ENCODE peak calls at places on chromosome 9, in ten cellular contexts. One of them, this sample, is unnamed.

GRCh38 chr9:88818495-88819201 is 172.6 kb upstream of the S1PR3 start:
- DNase-seq in type B pancreatic cell: no peak
- DNase-seq in GM13976: no peak
- DNase-seq in C1 segment of cervical spinal cord: no peak
- DNase-seq in WTC11: no peak
- DNase-seq in NCI-H748 treated with DMSO at 0.1 percent for 48 hours: no peak
- DNase-seq in psoas muscle: no peak
- DNase-seq in MG63: peak; percentile 67
- DNase-seq in NAMALWA: no peak
- DNase-seq in T follicular helper cell: no peak
- DNase-seq in this sample: no peak

GRCh38 chr9:35904966-35905781 is 828 bp upstream of the HRCT1 start:
- DNase-seq in NCI-H748 treated with DMSO at 0.1 percent for 48 hours: no peak
- DNase-seq in WTC11: no peak
- DNase-seq in MG63: peak; percentile 87
- DNase-seq in type B pancreatic cell: no peak
- DNase-seq in T follicular helper cell: no peak
- DNase-seq in GM13976: no peak
- DNase-seq in psoas muscle: no peak
- DNase-seq in C1 segment of cervical spinal cord: no peak
- DNase-seq in NAMALWA: no peak
- DNase-seq in this sample: peak; percentile 75

GRCh38 chr9:5767968-5768932 is 64.7 kb downstream of the ERMP1 start:
- DNase-seq in C1 segment of cervical spinal cord: no peak
- DNase-seq in NCI-H748 treated with DMSO at 0.1 percent for 48 hours: no peak
- DNase-seq in type B pancreatic cell: no peak
- DNase-seq in WTC11: no peak
- DNase-seq in T follicular helper cell: no peak
- DNase-seq in GM13976: no peak
- DNase-seq in MG63: no peak
- DNase-seq in NAMALWA: no peak
- DNase-seq in psoas muscle: no peak
- DNase-seq in this sample: no peak

GRCh38 chr9:127587966-127588365 is 24.1 kb upstream of the STXBP1 start:
- DNase-seq in C1 segment of cervical spinal cord: no peak
- DNase-seq in psoas muscle: no peak
- DNase-seq in T follicular helper cell: no peak
- DNase-seq in GM13976: no peak
- DNase-seq in WTC11: no peak
- DNase-seq in MG63: no peak
- DNase-seq in NCI-H748 treated with DMSO at 0.1 percent for 48 hours: no peak
- DNase-seq in type B pancreatic cell: no peak
- DNase-seq in NAMALWA: no peak
- DNase-seq in this sample: no peak

GRCh38 chr9:8889100-8889499 is 1089.5 kb upstream of the DMAC1 start:
- DNase-seq in T follicular helper cell: no peak
- DNase-seq in GM13976: no peak
- DNase-seq in type B pancreatic cell: no peak
- DNase-seq in WTC11: no peak
- DNase-seq in psoas muscle: no peak
- DNase-seq in C1 segment of cervical spinal cord: no peak
- DNase-seq in NAMALWA: no peak
- DNase-seq in NCI-H748 treated with DMSO at 0.1 percent for 48 hours: no peak
- DNase-seq in MG63: no peak
- DNase-seq in this sample: no peak

GRCh38 chr9:100111235-100111634 is 12.2 kb downstream of the INVS start:
- DNase-seq in T follicular helper cell: no peak
- DNase-seq in psoas muscle: peak; percentile 93
- DNase-seq in MG63: peak; percentile 92
- DNase-seq in C1 segment of cervical spinal cord: peak; percentile 60
- DNase-seq in GM13976: no peak
- DNase-seq in WTC11: no peak
- DNase-seq in type B pancreatic cell: no peak
- DNase-seq in NAMALWA: no peak
- DNase-seq in NCI-H748 treated with DMSO at 0.1 percent for 48 hours: no peak
- DNase-seq in this sample: peak; percentile 84

GRCh38 chr9:132833451-132834130 is 44.5 kb downstream of the AK8 start:
- DNase-seq in NAMALWA: no peak
- DNase-seq in C1 segment of cervical spinal cord: no peak
- DNase-seq in NCI-H748 treated with DMSO at 0.1 percent for 48 hours: no peak
- DNase-seq in T follicular helper cell: no peak
- DNase-seq in GM13976: no peak
- DNase-seq in WTC11: no peak
- DNase-seq in psoas muscle: no peak
- DNase-seq in MG63: no peak
- DNase-seq in type B pancreatic cell: no peak
- DNase-seq in this sample: no peak

GRCh38 chr9:92468206-92468605 is 14.1 kb downstream of the ASPN start:
- DNase-seq in psoas muscle: no peak
- DNase-seq in NCI-H748 treated with DMSO at 0.1 percent for 48 hours: no peak
- DNase-seq in MG63: no peak
- DNase-seq in C1 segment of cervical spinal cord: no peak
- DNase-seq in NAMALWA: no peak
- DNase-seq in type B pancreatic cell: no peak
- DNase-seq in WTC11: no peak
- DNase-seq in T follicular helper cell: no peak
- DNase-seq in GM13976: no peak
- DNase-seq in this sample: no peak

GRCh38 chr9:117400131-117400530 is 14.7 kb downstream of the ASTN2 start:
- DNase-seq in T follicular helper cell: no peak
- DNase-seq in type B pancreatic cell: no peak
- DNase-seq in psoas muscle: no peak
- DNase-seq in WTC11: no peak
- DNase-seq in MG63: no peak
- DNase-seq in GM13976: no peak
- DNase-seq in NAMALWA: no peak
- DNase-seq in NCI-H748 treated with DMSO at 0.1 percent for 48 hours: peak; percentile 98
- DNase-seq in C1 segment of cervical spinal cord: no peak
- DNase-seq in this sample: no peak

GRCh38 chr9:127931092-127931881 is 710 bp upstream of the PIP5KL1 start:
- DNase-seq in WTC11: no peak
- DNase-seq in NCI-H748 treated with DMSO at 0.1 percent for 48 hours: peak; percentile 22
- DNase-seq in NAMALWA: peak; percentile 82
- DNase-seq in MG63: peak; percentile 52
- DNase-seq in C1 segment of cervical spinal cord: no peak
- DNase-seq in T follicular helper cell: no peak
- DNase-seq in psoas muscle: no peak
- DNase-seq in GM13976: peak; percentile 73
- DNase-seq in type B pancreatic cell: no peak
- DNase-seq in this sample: no peak

GRCh38 chr9:36336511-36336910 is 63.6 kb downstream of the RNF38 start:
- DNase-seq in type B pancreatic cell: no peak
- DNase-seq in NAMALWA: no peak
- DNase-seq in NCI-H748 treated with DMSO at 0.1 percent for 48 hours: no peak
- DNase-seq in MG63: no peak
- DNase-seq in WTC11: no peak
- DNase-seq in C1 segment of cervical spinal cord: no peak
- DNase-seq in GM13976: no peak
- DNase-seq in psoas muscle: no peak
- DNase-seq in T follicular helper cell: no peak
- DNase-seq in this sample: no peak

GRCh38 chr9:99326917-99327189 is 104.8 kb downstream of the SEC61B start:
- DNase-seq in T follicular helper cell: no peak
- DNase-seq in NAMALWA: no peak
- DNase-seq in C1 segment of cervical spinal cord: no peak
- DNase-seq in MG63: no peak
- DNase-seq in GM13976: no peak
- DNase-seq in NCI-H748 treated with DMSO at 0.1 percent for 48 hours: no peak
- DNase-seq in WTC11: no peak
- DNase-seq in psoas muscle: no peak
- DNase-seq in type B pancreatic cell: no peak
- DNase-seq in this sample: no peak

GRCh38 chr9:83596899-83597504 is 25.9 kb upstream of the IDNK start:
- DNase-seq in type B pancreatic cell: no peak
- DNase-seq in psoas muscle: no peak
- DNase-seq in NAMALWA: peak; percentile 58
- DNase-seq in WTC11: peak; percentile 80
- DNase-seq in NCI-H748 treated with DMSO at 0.1 percent for 48 hours: peak; percentile 7
- DNase-seq in T follicular helper cell: peak; percentile 6
- DNase-seq in GM13976: peak; percentile 74
- DNase-seq in MG63: no peak
- DNase-seq in C1 segment of cervical spinal cord: peak; percentile 7
- DNase-seq in this sample: no peak

GRCh38 chr9:123216387-123216786 is 52.0 kb downstream of the STRBP start:
- DNase-seq in NCI-H748 treated with DMSO at 0.1 percent for 48 hours: no peak
- DNase-seq in C1 segment of cervical spinal cord: no peak
- DNase-seq in NAMALWA: no peak
- DNase-seq in MG63: no peak
- DNase-seq in type B pancreatic cell: no peak
- DNase-seq in T follicular helper cell: no peak
- DNase-seq in WTC11: no peak
- DNase-seq in GM13976: no peak
- DNase-seq in psoas muscle: no peak
- DNase-seq in this sample: no peak

GRCh38 chr9:26949604-26950003 is 2.6 kb upstream of the PLAA start:
- DNase-seq in GM13976: no peak
- DNase-seq in T follicular helper cell: no peak
- DNase-seq in psoas muscle: no peak
- DNase-seq in C1 segment of cervical spinal cord: no peak
- DNase-seq in NCI-H748 treated with DMSO at 0.1 percent for 48 hours: no peak
- DNase-seq in NAMALWA: no peak
- DNase-seq in WTC11: no peak
- DNase-seq in type B pancreatic cell: no peak
- DNase-seq in MG63: no peak
- DNase-seq in this sample: no peak

GRCh38 chr9:70352356-70352755 is 62.1 kb downstream of the KLF9 start:
- DNase-seq in WTC11: no peak
- DNase-seq in type B pancreatic cell: no peak
- DNase-seq in T follicular helper cell: no peak
- DNase-seq in GM13976: no peak
- DNase-seq in MG63: no peak
- DNase-seq in psoas muscle: no peak
- DNase-seq in C1 segment of cervical spinal cord: no peak
- DNase-seq in NAMALWA: no peak
- DNase-seq in NCI-H748 treated with DMSO at 0.1 percent for 48 hours: no peak
- DNase-seq in this sample: no peak

GRCh38 chr9:1051286-1052118 is 1.3 kb downstream of the DMRT2 start:
- DNase-seq in psoas muscle: peak; percentile 47
- DNase-seq in NCI-H748 treated with DMSO at 0.1 percent for 48 hours: no peak
- DNase-seq in C1 segment of cervical spinal cord: no peak
- DNase-seq in GM13976: peak; percentile 53
- DNase-seq in T follicular helper cell: no peak
- DNase-seq in WTC11: peak; percentile 68
- DNase-seq in type B pancreatic cell: peak; percentile 77
- DNase-seq in MG63: peak; percentile 45
- DNase-seq in NAMALWA: no peak
- DNase-seq in this sample: no peak

GRCh38 chr9:35954942-35955546 is 2.9 kb downstream of the OR2S2 start:
- DNase-seq in psoas muscle: no peak
- DNase-seq in WTC11: peak; percentile 43
- DNase-seq in type B pancreatic cell: no peak
- DNase-seq in NCI-H748 treated with DMSO at 0.1 percent for 48 hours: peak; percentile 80
- DNase-seq in C1 segment of cervical spinal cord: peak; percentile 5
- DNase-seq in NAMALWA: peak; percentile 84
- DNase-seq in T follicular helper cell: peak; percentile 33
- DNase-seq in GM13976: peak; percentile 71
- DNase-seq in MG63: peak; percentile 76
- DNase-seq in this sample: no peak

GRCh38 chr9:100590481-100590880 is 12.6 kb downstream of the CAVIN4 start:
- DNase-seq in GM13976: no peak
- DNase-seq in NAMALWA: no peak
- DNase-seq in C1 segment of cervical spinal cord: no peak
- DNase-seq in WTC11: no peak
- DNase-seq in MG63: peak; percentile 20
- DNase-seq in NCI-H748 treated with DMSO at 0.1 percent for 48 hours: no peak
- DNase-seq in T follicular helper cell: no peak
- DNase-seq in psoas muscle: no peak
- DNase-seq in type B pancreatic cell: no peak
- DNase-seq in this sample: no peak

GRCh38 chr9:83992407-83992806 is 11.8 kb downstream of the RMI1 start:
- DNase-seq in T follicular helper cell: no peak
- DNase-seq in NCI-H748 treated with DMSO at 0.1 percent for 48 hours: peak; percentile 59
- DNase-seq in C1 segment of cervical spinal cord: no peak
- DNase-seq in GM13976: no peak
- DNase-seq in WTC11: no peak
- DNase-seq in psoas muscle: no peak
- DNase-seq in MG63: no peak
- DNase-seq in type B pancreatic cell: no peak
- DNase-seq in NAMALWA: no peak
- DNase-seq in this sample: no peak

GRCh38 chr9:65430221-65430620 is 145.2 kb upstream of the FOXD4L5 start:
- DNase-seq in type B pancreatic cell: no peak
- DNase-seq in T follicular helper cell: no peak
- DNase-seq in WTC11: no peak
- DNase-seq in psoas muscle: no peak
- DNase-seq in NCI-H748 treated with DMSO at 0.1 percent for 48 hours: no peak
- DNase-seq in MG63: no peak
- DNase-seq in C1 segment of cervical spinal cord: no peak
- DNase-seq in NAMALWA: no peak
- DNase-seq in GM13976: no peak
- DNase-seq in this sample: no peak

GRCh38 chr9:93988056-93988455 is 32.9 kb upstream of the BARX1 start:
- DNase-seq in C1 segment of cervical spinal cord: no peak
- DNase-seq in WTC11: no peak
- DNase-seq in T follicular helper cell: no peak
- DNase-seq in GM13976: no peak
- DNase-seq in NAMALWA: no peak
- DNase-seq in MG63: no peak
- DNase-seq in type B pancreatic cell: no peak
- DNase-seq in psoas muscle: no peak
- DNase-seq in NCI-H748 treated with DMSO at 0.1 percent for 48 hours: no peak
- DNase-seq in this sample: no peak

GRCh38 chr9:99266136-99267023 is 44.3 kb downstream of the SEC61B start:
- DNase-seq in NAMALWA: peak; percentile 86
- DNase-seq in NCI-H748 treated with DMSO at 0.1 percent for 48 hours: peak; percentile 63
- DNase-seq in WTC11: peak; percentile 90
- DNase-seq in type B pancreatic cell: peak; percentile 77
- DNase-seq in T follicular helper cell: peak; percentile 16
- DNase-seq in MG63: peak; percentile 33
- DNase-seq in GM13976: peak; percentile 62
- DNase-seq in psoas muscle: peak; percentile 75
- DNase-seq in C1 segment of cervical spinal cord: peak; percentile 53
- DNase-seq in this sample: no peak

GRCh38 chr9:7879551-7880245 is 80.1 kb upstream of the DMAC1 start:
- DNase-seq in T follicular helper cell: no peak
- DNase-seq in psoas muscle: no peak
- DNase-seq in GM13976: no peak
- DNase-seq in NCI-H748 treated with DMSO at 0.1 percent for 48 hours: no peak
- DNase-seq in type B pancreatic cell: no peak
- DNase-seq in C1 segment of cervical spinal cord: no peak
- DNase-seq in WTC11: peak; percentile 44
- DNase-seq in NAMALWA: peak; percentile 47
- DNase-seq in MG63: peak; percentile 1
- DNase-seq in this sample: no peak

GRCh38 chr9:95770653-95771131 is 104.8 kb upstream of the ERCC6L2 start:
- DNase-seq in C1 segment of cervical spinal cord: no peak
- DNase-seq in GM13976: no peak
- DNase-seq in MG63: no peak
- DNase-seq in NAMALWA: no peak
- DNase-seq in type B pancreatic cell: no peak
- DNase-seq in psoas muscle: no peak
- DNase-seq in T follicular helper cell: no peak
- DNase-seq in NCI-H748 treated with DMSO at 0.1 percent for 48 hours: no peak
- DNase-seq in WTC11: peak; percentile 70
- DNase-seq in this sample: no peak

GRCh38 chr9:88645172-88645868 is 110.3 kb downstream of the NXNL2 start:
- DNase-seq in psoas muscle: no peak
- DNase-seq in type B pancreatic cell: no peak
- DNase-seq in C1 segment of cervical spinal cord: no peak
- DNase-seq in NAMALWA: no peak
- DNase-seq in WTC11: no peak
- DNase-seq in GM13976: no peak
- DNase-seq in T follicular helper cell: no peak
- DNase-seq in NCI-H748 treated with DMSO at 0.1 percent for 48 hours: no peak
- DNase-seq in MG63: no peak
- DNase-seq in this sample: no peak

GRCh38 chr9:95133351-95133724 is 184.2 kb downstream of the FANCC start:
- DNase-seq in MG63: no peak
- DNase-seq in GM13976: no peak
- DNase-seq in psoas muscle: no peak
- DNase-seq in C1 segment of cervical spinal cord: no peak
- DNase-seq in type B pancreatic cell: no peak
- DNase-seq in NCI-H748 treated with DMSO at 0.1 percent for 48 hours: no peak
- DNase-seq in WTC11: no peak
- DNase-seq in NAMALWA: no peak
- DNase-seq in T follicular helper cell: no peak
- DNase-seq in this sample: no peak

GRCh38 chr9:127873886-127874285 is 3.6 kb downstream of the AK1 start:
- DNase-seq in NCI-H748 treated with DMSO at 0.1 percent for 48 hours: no peak
- DNase-seq in GM13976: no peak
- DNase-seq in type B pancreatic cell: no peak
- DNase-seq in NAMALWA: no peak
- DNase-seq in C1 segment of cervical spinal cord: peak; percentile 75
- DNase-seq in WTC11: no peak
- DNase-seq in psoas muscle: peak; percentile 85
- DNase-seq in MG63: peak; percentile 83
- DNase-seq in T follicular helper cell: no peak
- DNase-seq in this sample: peak; percentile 89